ENCODE peak calls at places on chromosomes 7 and 10, in nine cellular contexts. One of them, this sample, is unnamed.

GRCh38 chr7:123070702-123071286 is 75.3 kb upstream of the TAS2R16 start:
- DNase-seq in frontal cortex: no peak
- DNase-seq in NCI-H1092: no peak
- DNase-seq in stimulated activated CD4-positive, alpha-beta T cell treated with anti-CD3 and anti-CD28 coated beads, Interleukin-2, amount 100 ng/mL, for 48 hours: no peak
- DNase-seq in uterus: no peak
- DNase-seq in mammary epithelial cell: no peak
- DNase-seq in choroid plexus epithelial cell: peak; percentile 59
- DNase-seq in H9: no peak
- DNase-seq in cardiac fibroblast: peak; percentile 26
- DNase-seq in this sample: no peak

GRCh38 chr10:20085115-20085514 is 268.9 kb downstream of the PLXDC2 start:
- DNase-seq in choroid plexus epithelial cell: peak; percentile 20
- DNase-seq in cardiac fibroblast: no peak
- DNase-seq in stimulated activated CD4-positive, alpha-beta T cell treated with anti-CD3 and anti-CD28 coated beads, Interleukin-2, amount 100 ng/mL, for 48 hours: no peak
- DNase-seq in frontal cortex: no peak
- DNase-seq in mammary epithelial cell: no peak
- DNase-seq in uterus: no peak
- DNase-seq in H9: no peak
- DNase-seq in NCI-H1092: no peak
- DNase-seq in this sample: no peak

GRCh38 chr7:25031007-25031406 is 51.0 kb upstream of the OSBPL3 start:
- DNase-seq in frontal cortex: no peak
- DNase-seq in stimulated activated CD4-positive, alpha-beta T cell treated with anti-CD3 and anti-CD28 coated beads, Interleukin-2, amount 100 ng/mL, for 48 hours: no peak
- DNase-seq in choroid plexus epithelial cell: no peak
- DNase-seq in uterus: no peak
- DNase-seq in NCI-H1092: no peak
- DNase-seq in H9: no peak
- DNase-seq in mammary epithelial cell: no peak
- DNase-seq in cardiac fibroblast: no peak
- DNase-seq in this sample: no peak

GRCh38 chr10:132137111-132138072 is 49.4 kb upstream of the DPYSL4 start:
- DNase-seq in stimulated activated CD4-positive, alpha-beta T cell treated with anti-CD3 and anti-CD28 coated beads, Interleukin-2, amount 100 ng/mL, for 48 hours: no peak
- DNase-seq in H9: no peak
- DNase-seq in cardiac fibroblast: no peak
- DNase-seq in mammary epithelial cell: no peak
- DNase-seq in frontal cortex: no peak
- DNase-seq in uterus: no peak
- DNase-seq in choroid plexus epithelial cell: no peak
- DNase-seq in NCI-H1092: no peak
- DNase-seq in this sample: no peak

GRCh38 chr7:85682819-85683218 is 496.0 kb upstream of the SEMA3D start:
- DNase-seq in uterus: no peak
- DNase-seq in NCI-H1092: no peak
- DNase-seq in mammary epithelial cell: peak; percentile 40
- DNase-seq in choroid plexus epithelial cell: peak; percentile 54
- DNase-seq in frontal cortex: no peak
- DNase-seq in cardiac fibroblast: peak; percentile 21
- DNase-seq in stimulated activated CD4-positive, alpha-beta T cell treated with anti-CD3 and anti-CD28 coated beads, Interleukin-2, amount 100 ng/mL, for 48 hours: no peak
- DNase-seq in H9: no peak
- DNase-seq in this sample: no peak

GRCh38 chr7:77685219-77685618 is 11.0 kb upstream of the RSBN1L start:
- DNase-seq in uterus: no peak
- DNase-seq in frontal cortex: no peak
- DNase-seq in stimulated activated CD4-positive, alpha-beta T cell treated with anti-CD3 and anti-CD28 coated beads, Interleukin-2, amount 100 ng/mL, for 48 hours: no peak
- DNase-seq in choroid plexus epithelial cell: no peak
- DNase-seq in NCI-H1092: peak; percentile 14
- DNase-seq in cardiac fibroblast: peak; percentile 28
- DNase-seq in mammary epithelial cell: peak; percentile 31
- DNase-seq in H9: no peak
- DNase-seq in this sample: no peak

GRCh38 chr10:20870839-20871238 is 26.3 kb downstream of the NEBL start:
- DNase-seq in H9: no peak
- DNase-seq in mammary epithelial cell: no peak
- DNase-seq in choroid plexus epithelial cell: no peak
- DNase-seq in frontal cortex: no peak
- DNase-seq in NCI-H1092: no peak
- DNase-seq in stimulated activated CD4-positive, alpha-beta T cell treated with anti-CD3 and anti-CD28 coated beads, Interleukin-2, amount 100 ng/mL, for 48 hours: no peak
- DNase-seq in uterus: no peak
- DNase-seq in cardiac fibroblast: peak; percentile 7
- DNase-seq in this sample: no peak

GRCh38 chr10:11551915-11552602 is 59.4 kb downstream of the USP6NL start:
- DNase-seq in mammary epithelial cell: peak; percentile 95
- DNase-seq in uterus: no peak
- DNase-seq in choroid plexus epithelial cell: peak; percentile 93
- DNase-seq in H9: no peak
- DNase-seq in stimulated activated CD4-positive, alpha-beta T cell treated with anti-CD3 and anti-CD28 coated beads, Interleukin-2, amount 100 ng/mL, for 48 hours: no peak
- DNase-seq in NCI-H1092: no peak
- DNase-seq in cardiac fibroblast: peak; percentile 86
- DNase-seq in frontal cortex: peak; percentile 18
- DNase-seq in this sample: no peak

GRCh38 chr7:18900236-18900635 is 217.2 kb downstream of the TWIST1 start:
- DNase-seq in mammary epithelial cell: no peak
- DNase-seq in choroid plexus epithelial cell: no peak
- DNase-seq in frontal cortex: no peak
- DNase-seq in uterus: no peak
- DNase-seq in cardiac fibroblast: no peak
- DNase-seq in NCI-H1092: no peak
- DNase-seq in H9: no peak
- DNase-seq in stimulated activated CD4-positive, alpha-beta T cell treated with anti-CD3 and anti-CD28 coated beads, Interleukin-2, amount 100 ng/mL, for 48 hours: no peak
- DNase-seq in this sample: no peak

GRCh38 chr10:113991091-113991860 is 52.4 kb upstream of the ADRB1 start:
- DNase-seq in mammary epithelial cell: no peak
- DNase-seq in stimulated activated CD4-positive, alpha-beta T cell treated with anti-CD3 and anti-CD28 coated beads, Interleukin-2, amount 100 ng/mL, for 48 hours: peak; percentile 33
- DNase-seq in H9: no peak
- DNase-seq in frontal cortex: no peak
- DNase-seq in cardiac fibroblast: no peak
- DNase-seq in choroid plexus epithelial cell: peak; percentile 14
- DNase-seq in NCI-H1092: no peak
- DNase-seq in uterus: no peak
- DNase-seq in this sample: no peak